ENCODE peak calls at places on chromosomes 4 and X, in nine cellular contexts. E is DMS153; L is stimulated activated CD4-positive, alpha-beta T cell treated with anti-CD3 and anti-CD28 coated beads, Interleukin-12 subunit alpha, Interleukin-12 subunit beta, amount 100 ng/mL, for 24 hours; U is pancreas; J is glutamatergic neuron; Q is HT1080; X is brain pericyte; S is effector memory CD4-positive, alpha-beta T cell; Y is amniotic stem cell. H is an unnamed sample.

GRCh38 chr4:88327669-88328068 is 43.3 kb upstream of the PPM1K start:
- DNase-seq in E (no peak), L (no peak), U (no peak), J (no peak), Q (no peak), X (no peak), S (no peak), Y (no peak), H (no peak)

GRCh38 chr4:54499308-54500074 is 158.3 kb upstream of the KIT start:
- DNase-seq in E (no peak), L (no peak), U (no peak), J (no peak), Q (peak), X (no peak), S (no peak), Y (no peak), H (no peak)

GRCh38 chr4:113471141-113471860 is 290.2 kb downstream of the CAMK2D start:
- DNase-seq in E (no peak), L (no peak), U (no peak), J (no peak), Q (no peak), X (no peak), S (no peak), Y (no peak), H (no peak)

GRCh38 chrX:43139645-43140044 is 361.7 kb upstream of the PPP1R2C start:
- DNase-seq in E (no peak), L (no peak), U (no peak), J (no peak), Q (no peak), X (no peak), S (no peak), Y (no peak), H (no peak)

GRCh38 chr4:94974773-94975172 is 217.0 kb downstream of the BMPR1B start:
- DNase-seq in E (no peak), L (no peak), U (no peak), J (no peak), Q (peak), X (no peak), S (no peak), Y (no peak), H (no peak)

GRCh38 chrX:102341867-102342266 is 94.9 kb downstream of the NXF2 start:
- DNase-seq in E (no peak), L (no peak), U (no peak), J (no peak), Q (no peak), X (no peak), S (no peak), Y (no peak), H (no peak)

GRCh38 chrX:153776611-153777045 is 4.2 kb upstream of the SRPK3 start:
- DNase-seq in E (no peak), L (no peak), U (peak), J (peak), Q (no peak), X (no peak), S (no peak), Y (no peak), H (no peak)

GRCh38 chr4:85431156-85431555 is 43.8 kb upstream of the ARHGAP24 start:
- DNase-seq in E (no peak), L (no peak), U (no peak), J (no peak), Q (peak), X (no peak), S (no peak), Y (no peak), H (no peak)

GRCh38 chrX:111181883-111182400 is 86.0 kb downstream of the PAK3 start:
- DNase-seq in E (peak), L (no peak), U (no peak), J (peak), Q (no peak), X (no peak), S (no peak), Y (no peak), H (no peak)

GRCh38 chrX:108020631-108021030 is 24.2 kb upstream of the VSIG1 start:
- DNase-seq in E (no peak), L (no peak), U (no peak), J (no peak), Q (peak), X (no peak), S (no peak), Y (no peak), H (no peak)

GRCh38 chrX:16739574-16739973 is 20.2 kb downstream of the SYAP1 start:
- DNase-seq in E (no peak), L (no peak), U (no peak), J (no peak), Q (no peak), X (no peak), S (no peak), Y (no peak), H (no peak)

GRCh38 chr4:151553874-151554273 is 144.9 kb downstream of the FHIP1A start:
- DNase-seq in E (peak), L (no peak), U (no peak), J (no peak), Q (no peak), X (no peak), S (no peak), Y (no peak), H (no peak)

GRCh38 chrX:151004085-151004484 is 20.9 kb downstream of the HMGB3 start:
- DNase-seq in E (no peak), L (no peak), U (no peak), J (no peak), Q (no peak), X (no peak), S (no peak), Y (no peak), H (no peak)

GRCh38 chr4:48836658-48837057 is 5.8 kb downstream of the OCIAD1 start:
- DNase-seq in E (no peak), L (no peak), U (no peak), J (no peak), Q (no peak), X (no peak), S (no peak), Y (no peak), H (no peak)

GRCh38 chr4:22385615-22386014 is 130.3 kb downstream of the ADGRA3 start:
- DNase-seq in E (no peak), L (no peak), U (no peak), J (no peak), Q (peak), X (no peak), S (no peak), Y (peak), H (no peak)

GRCh38 chr4:83062748-83063147 is 27.8 kb downstream of the COPS4 start:
- DNase-seq in E (no peak), L (no peak), U (no peak), J (no peak), Q (no peak), X (no peak), S (no peak), Y (no peak), H (no peak)

GRCh38 chrX:16215660-16216059 is 48.4 kb downstream of the MAGEB17 start:
- DNase-seq in E (no peak), L (no peak), U (no peak), J (no peak), Q (no peak), X (no peak), S (no peak), Y (no peak), H (no peak)

GRCh38 chr4:151517896-151518295 is 108.9 kb downstream of the FHIP1A start:
- DNase-seq in E (no peak), L (no peak), U (no peak), J (no peak), Q (no peak), X (no peak), S (no peak), Y (no peak), H (no peak)

GRCh38 chr4:152038238-152038637 is 277.4 kb upstream of the GATB start:
- DNase-seq in E (no peak), L (no peak), U (no peak), J (no peak), Q (no peak), X (no peak), S (no peak), Y (no peak), H (no peak)

GRCh38 chrX:112761239-112762207 is 79.1 kb downstream of the AMOT start:
- DNase-seq in E (no peak), L (no peak), U (no peak), J (no peak), Q (no peak), X (no peak), S (no peak), Y (no peak), H (no peak)

GRCh38 chrX:55119271-55119670 is 30.5 kb downstream of the PAGE2 start:
- DNase-seq in E (no peak), L (no peak), U (no peak), J (no peak), Q (no peak), X (no peak), S (no peak), Y (no peak), H (no peak)

GRCh38 chr4:11966782-11967181 is 538.1 kb upstream of the HS3ST1 start:
- DNase-seq in E (peak), L (no peak), U (no peak), J (no peak), Q (no peak), X (no peak), S (no peak), Y (no peak), H (no peak)

GRCh38 chrX:80747832-80748231 is 61.8 kb downstream of the BRWD3 start:
- DNase-seq in E (no peak), L (no peak), U (no peak), J (no peak), Q (peak), X (no peak), S (no peak), Y (no peak), H (no peak)

GRCh38 chr4:40843696-40844095 is 93.9 kb downstream of the NSUN7 start:
- DNase-seq in E (no peak), L (no peak), U (no peak), J (no peak), Q (no peak), X (no peak), S (no peak), Y (no peak), H (no peak)

GRCh38 chr4:141301216-141301615 is 80.5 kb downstream of the ZNF330 start:
- DNase-seq in E (no peak), L (no peak), U (no peak), J (no peak), Q (no peak), X (no peak), S (no peak), Y (no peak), H (no peak)

GRCh38 chrX:71167031-71167781 is 22.6 kb downstream of the NLGN3 start:
- DNase-seq in E (no peak), L (no peak), U (no peak), J (no peak), Q (no peak), X (no peak), S (no peak), Y (no peak), H (no peak)